ENCODE peak calls at places on chromosome 16, in nine cellular contexts. One of them, this sample, is unnamed.

GRCh38 chr16:46711106-46711769 is 21.8 kb downstream of the ORC6 start:
- DNase-seq in H1: peak
- DNase-seq in suprapubic skin: no peak
- DNase-seq in tibial nerve: no peak
- DNase-seq in transverse colon: peak
- DNase-seq in stomach: no peak
- DNase-seq in A549: no peak
- DNase-seq in sigmoid colon: no peak
- DNase-seq in K562: no peak
- DNase-seq in this sample: no peak

GRCh38 chr16:25210758-25211157 is 6.0 kb upstream of the AQP8 start:
- DNase-seq in transverse colon: no peak
- DNase-seq in suprapubic skin: no peak
- DNase-seq in stomach: no peak
- DNase-seq in H1: no peak
- DNase-seq in A549: no peak
- DNase-seq in sigmoid colon: no peak
- DNase-seq in K562: peak
- DNase-seq in tibial nerve: no peak
- DNase-seq in this sample: no peak

GRCh38 chr16:55703003-55704001 is 47.5 kb downstream of the SLC6A2 start:
- DNase-seq in H1: no peak
- DNase-seq in suprapubic skin: no peak
- DNase-seq in K562: peak
- DNase-seq in sigmoid colon: no peak
- DNase-seq in stomach: no peak
- DNase-seq in transverse colon: no peak
- DNase-seq in A549: peak
- DNase-seq in tibial nerve: no peak
- DNase-seq in this sample: no peak

GRCh38 chr16:68645494-68646388 is 631 bp downstream of the CDH3 start:
- DNase-seq in transverse colon: no peak
- DNase-seq in sigmoid colon: no peak
- DNase-seq in suprapubic skin: no peak
- DNase-seq in A549: no peak
- DNase-seq in H1: peak
- DNase-seq in K562: no peak
- DNase-seq in tibial nerve: no peak
- DNase-seq in stomach: no peak
- DNase-seq in this sample: peak

GRCh38 chr16:69711115-69711740 is 15.1 kb downstream of the NQO1 start:
- DNase-seq in A549: no peak
- DNase-seq in suprapubic skin: peak
- DNase-seq in sigmoid colon: no peak
- DNase-seq in transverse colon: peak
- DNase-seq in H1: peak
- DNase-seq in stomach: peak
- DNase-seq in tibial nerve: no peak
- DNase-seq in K562: no peak
- DNase-seq in this sample: peak

GRCh38 chr16:12150600-12150999 is 174.1 kb downstream of the SNX29 start:
- DNase-seq in stomach: no peak
- DNase-seq in suprapubic skin: no peak
- DNase-seq in sigmoid colon: no peak
- DNase-seq in K562: no peak
- DNase-seq in A549: no peak
- DNase-seq in H1: no peak
- DNase-seq in transverse colon: no peak
- DNase-seq in tibial nerve: no peak
- DNase-seq in this sample: no peak

GRCh38 chr16:66269631-66270332 is 96.7 kb upstream of the CDH5 start:
- DNase-seq in H1: no peak
- DNase-seq in stomach: no peak
- DNase-seq in sigmoid colon: peak
- DNase-seq in K562: no peak
- DNase-seq in tibial nerve: no peak
- DNase-seq in A549: no peak
- DNase-seq in transverse colon: no peak
- DNase-seq in suprapubic skin: no peak
- DNase-seq in this sample: peak

GRCh38 chr16:77416939-77417480 is 17.8 kb downstream of the ADAMTS18 start:
- DNase-seq in suprapubic skin: no peak
- DNase-seq in H1: no peak
- DNase-seq in K562: no peak
- DNase-seq in A549: no peak
- DNase-seq in tibial nerve: no peak
- DNase-seq in transverse colon: no peak
- DNase-seq in stomach: no peak
- DNase-seq in sigmoid colon: no peak
- DNase-seq in this sample: no peak

GRCh38 chr16:71847096-71847495 is 1.3 kb downstream of the ATXN1L start:
- DNase-seq in K562: no peak
- DNase-seq in stomach: no peak
- DNase-seq in A549: no peak
- DNase-seq in sigmoid colon: no peak
- DNase-seq in tibial nerve: no peak
- DNase-seq in H1: no peak
- DNase-seq in suprapubic skin: no peak
- DNase-seq in transverse colon: no peak
- DNase-seq in this sample: no peak

GRCh38 chr16:30651124-30652004 is 604 bp downstream of the PRR14 start:
- DNase-seq in sigmoid colon: peak
- DNase-seq in suprapubic skin: peak
- DNase-seq in K562: peak
- DNase-seq in tibial nerve: peak
- DNase-seq in stomach: peak
- DNase-seq in A549: peak
- DNase-seq in transverse colon: peak
- DNase-seq in H1: peak
- DNase-seq in this sample: peak

GRCh38 chr16:87784812-87785211 is 19.0 kb upstream of the KLHDC4 start:
- DNase-seq in H1: no peak
- DNase-seq in K562: no peak
- DNase-seq in tibial nerve: no peak
- DNase-seq in stomach: no peak
- DNase-seq in transverse colon: no peak
- DNase-seq in A549: no peak
- DNase-seq in suprapubic skin: no peak
- DNase-seq in sigmoid colon: no peak
- DNase-seq in this sample: no peak

GRCh38 chr16:1678500-1679098 is 520 bp downstream of the JPT2 start:
- DNase-seq in sigmoid colon: no peak
- DNase-seq in K562: no peak
- DNase-seq in tibial nerve: peak
- DNase-seq in H1: no peak
- DNase-seq in A549: peak
- DNase-seq in transverse colon: peak
- DNase-seq in stomach: peak
- DNase-seq in suprapubic skin: no peak
- DNase-seq in this sample: peak

GRCh38 chr16:27729516-27730304 is 179.8 kb downstream of the KATNIP start:
- DNase-seq in suprapubic skin: no peak
- DNase-seq in sigmoid colon: no peak
- DNase-seq in tibial nerve: no peak
- DNase-seq in transverse colon: no peak
- DNase-seq in stomach: no peak
- DNase-seq in H1: no peak
- DNase-seq in K562: no peak
- DNase-seq in A549: no peak
- DNase-seq in this sample: no peak

GRCh38 chr16:88815901-88816589 is 4.3 kb upstream of the APRT start:
- DNase-seq in sigmoid colon: no peak
- DNase-seq in tibial nerve: no peak
- DNase-seq in transverse colon: peak
- DNase-seq in suprapubic skin: no peak
- DNase-seq in A549: peak
- DNase-seq in K562: peak
- DNase-seq in H1: peak
- DNase-seq in stomach: peak
- DNase-seq in this sample: peak

GRCh38 chr16:69498926-69499325 is 66.8 kb upstream of the NFAT5 start:
- DNase-seq in K562: no peak
- DNase-seq in suprapubic skin: no peak
- DNase-seq in A549: no peak
- DNase-seq in stomach: no peak
- DNase-seq in tibial nerve: no peak
- DNase-seq in H1: no peak
- DNase-seq in transverse colon: no peak
- DNase-seq in sigmoid colon: no peak
- DNase-seq in this sample: no peak

GRCh38 chr16:67278773-67279295 is 498 bp upstream of the PLEKHG4 start:
- DNase-seq in H1: peak
- DNase-seq in suprapubic skin: no peak
- DNase-seq in A549: peak
- DNase-seq in stomach: no peak
- DNase-seq in K562: peak
- DNase-seq in tibial nerve: no peak
- DNase-seq in transverse colon: peak
- DNase-seq in sigmoid colon: no peak
- DNase-seq in this sample: no peak
- TF ChIP-seq POLR2A in H1: no peak
- TF ChIP-seq POLR2A in suprapubic skin: no peak
- TF ChIP-seq POLR2A in A549: no peak
- TF ChIP-seq POLR2A in stomach: no peak
- TF ChIP-seq POLR2A in K562: no peak
- TF ChIP-seq POLR2A in tibial nerve: no peak
- TF ChIP-seq POLR2A in transverse colon: no peak
- TF ChIP-seq POLR2A in sigmoid colon: no peak
- TF ChIP-seq POLR2A in this sample: no peak

DNA sequence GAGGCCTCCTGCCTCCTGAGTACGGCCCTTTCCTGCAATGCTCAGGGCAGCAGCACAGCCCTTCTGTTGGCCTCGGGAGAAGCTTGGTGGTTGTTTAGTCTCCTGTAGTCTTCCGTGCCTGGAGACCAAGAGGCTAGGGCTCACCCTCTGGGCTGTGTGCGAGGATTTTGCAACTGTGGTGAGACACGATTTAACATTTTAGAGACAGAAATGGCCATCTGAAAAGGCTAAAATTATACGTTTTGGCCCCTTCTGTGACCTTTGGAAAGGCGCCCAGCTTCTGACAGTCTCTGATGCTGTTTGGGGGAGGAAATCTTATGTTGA is 33.1 kb downstream of the FOXL1 start:
- DNase-seq in tibial nerve: no peak
- DNase-seq in sigmoid colon: no peak
- DNase-seq in transverse colon: no peak
- DNase-seq in K562: no peak
- DNase-seq in A549: no peak
- DNase-seq in suprapubic skin: no peak
- DNase-seq in H1: no peak
- DNase-seq in stomach: no peak
- DNase-seq in this sample: no peak
- TF ChIP-seq EP300 in tibial nerve: no peak
- TF ChIP-seq EP300 in sigmoid colon: no peak
- TF ChIP-seq EP300 in transverse colon: no peak
- TF ChIP-seq EP300 in K562: no peak
- TF ChIP-seq EP300 in A549: no peak
- TF ChIP-seq EP300 in suprapubic skin: no peak
- TF ChIP-seq EP300 in H1: no peak
- TF ChIP-seq EP300 in stomach: no peak
- TF ChIP-seq EP300 in this sample: no peak

GRCh38 chr16:57637965-57638364 is 9.5 kb downstream of the ADGRG1 start:
- DNase-seq in suprapubic skin: no peak
- DNase-seq in K562: no peak
- DNase-seq in stomach: no peak
- DNase-seq in sigmoid colon: no peak
- DNase-seq in transverse colon: no peak
- DNase-seq in A549: no peak
- DNase-seq in tibial nerve: no peak
- DNase-seq in H1: no peak
- DNase-seq in this sample: no peak

GRCh38 chr16:57640185-57640584 is 11.8 kb downstream of the ADGRG1 start:
- DNase-seq in K562: no peak
- DNase-seq in H1: no peak
- DNase-seq in transverse colon: no peak
- DNase-seq in stomach: no peak
- DNase-seq in sigmoid colon: no peak
- DNase-seq in suprapubic skin: no peak
- DNase-seq in tibial nerve: no peak
- DNase-seq in A549: no peak
- DNase-seq in this sample: no peak

GRCh38 chr16:57638381-57638780 is 10.0 kb downstream of the ADGRG1 start:
- DNase-seq in transverse colon: no peak
- DNase-seq in stomach: no peak
- DNase-seq in A549: no peak
- DNase-seq in H1: no peak
- DNase-seq in tibial nerve: no peak
- DNase-seq in K562: no peak
- DNase-seq in sigmoid colon: no peak
- DNase-seq in suprapubic skin: no peak
- DNase-seq in this sample: no peak

GRCh38 chr16:57640612-57641011 is 12.2 kb downstream of the ADGRG1 start:
- DNase-seq in A549: no peak
- DNase-seq in suprapubic skin: no peak
- DNase-seq in sigmoid colon: no peak
- DNase-seq in transverse colon: no peak
- DNase-seq in tibial nerve: no peak
- DNase-seq in H1: no peak
- DNase-seq in stomach: no peak
- DNase-seq in K562: no peak
- DNase-seq in this sample: no peak

DNA sequence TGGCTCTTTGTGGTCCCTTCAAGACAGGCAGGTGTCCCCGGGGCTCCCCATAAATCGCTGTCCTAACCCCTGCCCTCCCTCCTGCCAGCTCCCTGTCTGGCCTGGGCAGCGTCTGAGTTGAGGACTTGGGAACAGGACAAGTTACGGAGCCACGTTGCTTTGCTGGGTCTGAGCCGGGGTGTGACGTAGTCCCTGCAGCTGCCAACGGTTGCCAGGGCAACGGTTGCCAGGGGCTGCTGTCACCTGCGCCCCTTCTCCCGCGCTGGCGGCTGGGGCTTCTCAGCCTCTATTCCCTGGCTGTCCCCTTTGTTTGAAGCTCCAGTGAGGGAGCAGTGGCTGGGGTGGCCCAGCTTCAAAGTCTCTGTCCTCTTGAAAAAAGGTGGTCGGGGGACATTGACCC is 10.7 kb downstream of the ADGRG1 start:
- DNase-seq in tibial nerve: no peak
- DNase-seq in suprapubic skin: no peak
- DNase-seq in K562: peak
- DNase-seq in stomach: peak
- DNase-seq in H1: peak
- DNase-seq in A549: no peak
- DNase-seq in sigmoid colon: no peak
- DNase-seq in transverse colon: no peak
- DNase-seq in this sample: no peak
- TF ChIP-seq POLR2A in tibial nerve: no peak
- TF ChIP-seq POLR2A in suprapubic skin: no peak
- TF ChIP-seq POLR2A in K562: no peak
- TF ChIP-seq POLR2A in stomach: no peak
- TF ChIP-seq POLR2A in H1: no peak
- TF ChIP-seq POLR2A in A549: no peak
- TF ChIP-seq POLR2A in sigmoid colon: no peak
- TF ChIP-seq POLR2A in transverse colon: no peak
- TF ChIP-seq POLR2A in this sample: no peak

DNA sequence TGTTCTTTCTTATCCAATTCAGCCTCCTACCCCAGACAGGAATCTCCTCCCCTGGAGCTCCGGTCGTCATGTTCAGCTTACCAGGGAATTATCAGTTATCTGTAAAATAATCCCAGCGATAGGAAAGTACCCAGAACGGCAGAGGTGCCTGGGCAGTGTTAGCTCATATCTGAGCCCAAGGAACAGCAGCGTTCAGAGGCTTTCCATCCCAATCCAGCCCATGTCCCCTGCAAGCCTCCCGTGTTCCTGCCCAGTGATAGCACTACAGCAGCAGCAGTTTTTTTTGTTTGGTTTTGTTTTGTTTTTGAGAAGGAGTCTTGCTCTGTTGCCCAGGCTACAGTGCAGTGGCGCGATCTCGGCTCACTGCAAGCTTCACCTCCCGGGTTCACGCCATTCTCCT is 158.2 kb downstream of the CMIP start:
- DNase-seq in sigmoid colon: no peak
- DNase-seq in tibial nerve: no peak
- DNase-seq in stomach: no peak
- DNase-seq in H1: no peak
- DNase-seq in transverse colon: no peak
- DNase-seq in A549: no peak
- DNase-seq in suprapubic skin: no peak
- DNase-seq in K562: no peak
- DNase-seq in this sample: no peak
- TF ChIP-seq EP300 in sigmoid colon: no peak
- TF ChIP-seq EP300 in tibial nerve: no peak
- TF ChIP-seq EP300 in stomach: no peak
- TF ChIP-seq EP300 in H1: no peak
- TF ChIP-seq EP300 in transverse colon: no peak
- TF ChIP-seq EP300 in A549: no peak
- TF ChIP-seq EP300 in suprapubic skin: no peak
- TF ChIP-seq EP300 in K562: no peak
- TF ChIP-seq EP300 in this sample: no peak

This sample was measured in ovary.